ENCODE peak calls at places on chromosome 10, in seven cellular contexts. One of them, this sample, is unnamed.

GRCh38 chr10:10765017-10765416 is 252.7 kb upstream of the CELF2 start:
- DNase-seq in right cardiac atrium: no peak
- DNase-seq in adrenal gland: no peak
- DNase-seq in heart right ventricle: no peak
- DNase-seq in AG10803: no peak
- DNase-seq in tibial nerve: no peak
- DNase-seq in NT2/D1: no peak
- DNase-seq in this sample: no peak

GRCh38 chr10:104486803-104487202 is 133.2 kb downstream of the CFAP58 start:
- DNase-seq in right cardiac atrium: no peak
- DNase-seq in adrenal gland: no peak
- DNase-seq in heart right ventricle: no peak
- DNase-seq in AG10803: no peak
- DNase-seq in tibial nerve: no peak
- DNase-seq in NT2/D1: no peak
- DNase-seq in this sample: no peak

GRCh38 chr10:77020426-77021040 is 617.1 kb downstream of the KCNMA1 start:
- DNase-seq in right cardiac atrium: no peak
- DNase-seq in adrenal gland: no peak
- DNase-seq in heart right ventricle: no peak
- DNase-seq in AG10803: no peak
- DNase-seq in tibial nerve: no peak
- DNase-seq in NT2/D1: no peak
- DNase-seq in this sample: no peak

GRCh38 chr10:32142646-32143045 is 86.4 kb upstream of the KIF5B start:
- DNase-seq in right cardiac atrium: no peak
- DNase-seq in adrenal gland: peak
- DNase-seq in heart right ventricle: no peak
- DNase-seq in AG10803: peak
- DNase-seq in tibial nerve: no peak
- DNase-seq in NT2/D1: no peak
- DNase-seq in this sample: no peak

GRCh38 chr10:120980316-120980975 is 129.3 kb downstream of the WDR11 start:
- DNase-seq in right cardiac atrium: no peak
- DNase-seq in adrenal gland: no peak
- DNase-seq in heart right ventricle: no peak
- DNase-seq in AG10803: no peak
- DNase-seq in tibial nerve: no peak
- DNase-seq in NT2/D1: no peak
- DNase-seq in this sample: peak

GRCh38 chr10:43197834-43198681 is 59.8 kb downstream of the CSGALNACT2 start:
- DNase-seq in right cardiac atrium: no peak
- DNase-seq in adrenal gland: no peak
- DNase-seq in heart right ventricle: peak
- DNase-seq in AG10803: no peak
- DNase-seq in tibial nerve: no peak
- DNase-seq in NT2/D1: no peak
- DNase-seq in this sample: peak

GRCh38 chr10:114632869-114633715 is 25.0 kb downstream of the ABLIM1 start:
- DNase-seq in right cardiac atrium: peak
- DNase-seq in adrenal gland: peak
- DNase-seq in heart right ventricle: peak
- DNase-seq in AG10803: peak
- DNase-seq in tibial nerve: no peak
- DNase-seq in NT2/D1: no peak
- DNase-seq in this sample: peak

GRCh38 chr10:21398549-21399345 is 126.7 kb downstream of the SKIDA1 start:
- DNase-seq in right cardiac atrium: no peak
- DNase-seq in adrenal gland: no peak
- DNase-seq in heart right ventricle: no peak
- DNase-seq in AG10803: peak
- DNase-seq in tibial nerve: no peak
- DNase-seq in NT2/D1: no peak
- DNase-seq in this sample: no peak

GRCh38 chr10:114413398-114413797 is 9.1 kb upstream of the AFAP1L2 start:
- DNase-seq in right cardiac atrium: peak
- DNase-seq in adrenal gland: peak
- DNase-seq in heart right ventricle: peak
- DNase-seq in AG10803: no peak
- DNase-seq in tibial nerve: no peak
- DNase-seq in NT2/D1: no peak
- DNase-seq in this sample: no peak

GRCh38 chr10:79178614-79179403 is 110.0 kb downstream of the ZMIZ1 start:
- DNase-seq in right cardiac atrium: peak
- DNase-seq in adrenal gland: no peak
- DNase-seq in heart right ventricle: peak
- DNase-seq in AG10803: peak
- DNase-seq in tibial nerve: no peak
- DNase-seq in NT2/D1: no peak
- DNase-seq in this sample: peak

GRCh38 chr10:69846252-69847000 is 44.7 kb downstream of the COL13A1 start:
- DNase-seq in right cardiac atrium: no peak
- DNase-seq in adrenal gland: no peak
- DNase-seq in heart right ventricle: no peak
- DNase-seq in AG10803: peak
- DNase-seq in tibial nerve: no peak
- DNase-seq in NT2/D1: no peak
- DNase-seq in this sample: peak

GRCh38 chr10:116634126-116634975 is 13.6 kb downstream of the PNLIPRP2 start:
- DNase-seq in right cardiac atrium: no peak
- DNase-seq in adrenal gland: no peak
- DNase-seq in heart right ventricle: no peak
- DNase-seq in AG10803: no peak
- DNase-seq in tibial nerve: no peak
- DNase-seq in NT2/D1: no peak
- DNase-seq in this sample: no peak

GRCh38 chr10:112721080-112721698 is 228.9 kb upstream of the TCF7L2 start:
- DNase-seq in right cardiac atrium: no peak
- DNase-seq in adrenal gland: peak
- DNase-seq in heart right ventricle: peak
- DNase-seq in AG10803: peak
- DNase-seq in tibial nerve: no peak
- DNase-seq in NT2/D1: no peak
- DNase-seq in this sample: peak

GRCh38 chr10:12264204-12264908 is 68.4 kb downstream of the CDC123 start:
- DNase-seq in right cardiac atrium: peak
- DNase-seq in adrenal gland: peak
- DNase-seq in heart right ventricle: peak
- DNase-seq in AG10803: peak
- DNase-seq in tibial nerve: peak
- DNase-seq in NT2/D1: peak
- DNase-seq in this sample: peak
- H3K4me3 ChIP-seq in right cardiac atrium: peak
- H3K4me3 ChIP-seq in adrenal gland: no peak
- H3K4me3 ChIP-seq in heart right ventricle: peak
- H3K4me3 ChIP-seq in AG10803: peak
- H3K4me3 ChIP-seq in tibial nerve: peak
- H3K4me3 ChIP-seq in NT2/D1: no peak
- H3K4me3 ChIP-seq in this sample: peak

DNA sequence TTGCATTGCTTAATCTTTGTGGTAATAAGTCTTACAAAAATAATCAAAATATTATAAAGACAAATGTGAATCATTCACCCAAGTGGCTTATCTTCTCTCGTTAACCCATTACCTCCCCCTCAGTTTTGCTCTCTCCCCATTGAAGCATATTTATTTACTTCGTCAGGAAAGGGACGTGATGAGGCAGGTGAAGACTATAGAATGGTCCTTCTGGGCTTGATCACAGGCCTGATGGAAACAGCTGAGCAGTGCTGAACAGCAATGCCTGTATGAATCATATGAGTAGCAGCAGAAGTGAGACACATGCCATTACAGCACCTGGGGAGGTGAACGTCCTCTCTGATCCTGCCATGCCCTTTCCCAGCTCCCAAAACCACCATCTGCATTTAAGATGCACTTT is 105.5 kb downstream of the CXCL12 start:
- DNase-seq in right cardiac atrium: no peak
- DNase-seq in adrenal gland: no peak
- DNase-seq in heart right ventricle: no peak
- DNase-seq in AG10803: no peak
- DNase-seq in tibial nerve: no peak
- DNase-seq in NT2/D1: no peak
- DNase-seq in this sample: no peak
- H3K4me3 ChIP-seq in right cardiac atrium: no peak
- H3K4me3 ChIP-seq in adrenal gland: no peak
- H3K4me3 ChIP-seq in heart right ventricle: no peak
- H3K4me3 ChIP-seq in AG10803: no peak
- H3K4me3 ChIP-seq in tibial nerve: no peak
- H3K4me3 ChIP-seq in NT2/D1: no peak
- H3K4me3 ChIP-seq in this sample: no peak

DNA sequence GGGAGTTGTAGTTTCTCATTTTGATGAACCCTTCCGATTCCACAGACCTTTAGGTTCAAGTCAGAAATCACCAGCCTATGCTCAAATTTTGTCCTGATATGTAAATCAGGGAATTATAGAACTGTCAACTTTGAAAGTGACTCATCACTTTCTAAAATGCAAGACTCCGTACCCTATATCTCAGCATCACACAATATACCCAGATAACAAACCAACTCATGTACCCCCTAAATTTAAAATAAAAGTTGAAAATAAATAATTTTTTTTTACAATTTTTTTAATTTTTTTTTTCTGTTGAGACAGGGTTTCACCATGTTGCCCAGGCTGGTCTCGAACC is 393 bp upstream of the ARHGAP19 start:
- DNase-seq in right cardiac atrium: no peak
- DNase-seq in adrenal gland: no peak
- DNase-seq in heart right ventricle: no peak
- DNase-seq in AG10803: no peak
- DNase-seq in tibial nerve: no peak
- DNase-seq in NT2/D1: no peak
- DNase-seq in this sample: no peak
- H3K4me3 ChIP-seq in right cardiac atrium: no peak
- H3K4me3 ChIP-seq in adrenal gland: no peak
- H3K4me3 ChIP-seq in heart right ventricle: no peak
- H3K4me3 ChIP-seq in AG10803: no peak
- H3K4me3 ChIP-seq in tibial nerve: peak
- H3K4me3 ChIP-seq in NT2/D1: no peak
- H3K4me3 ChIP-seq in this sample: no peak

GRCh38 chr10:27741173-27742091 is 4.2 kb downstream of the MKX start:
- DNase-seq in right cardiac atrium: peak
- DNase-seq in adrenal gland: peak
- DNase-seq in heart right ventricle: no peak
- DNase-seq in AG10803: no peak
- DNase-seq in tibial nerve: no peak
- DNase-seq in NT2/D1: no peak
- DNase-seq in this sample: peak

GRCh38 chr10:27744478-27745379 is 890 bp downstream of the MKX start:
- DNase-seq in right cardiac atrium: peak
- DNase-seq in adrenal gland: peak
- DNase-seq in heart right ventricle: no peak
- DNase-seq in AG10803: peak
- DNase-seq in tibial nerve: no peak
- DNase-seq in NT2/D1: no peak
- DNase-seq in this sample: peak

GRCh38 chr10:27743736-27744477 is 1.7 kb downstream of the MKX start:
- DNase-seq in right cardiac atrium: peak
- DNase-seq in adrenal gland: peak
- DNase-seq in heart right ventricle: no peak
- DNase-seq in AG10803: peak
- DNase-seq in tibial nerve: no peak
- DNase-seq in NT2/D1: no peak
- DNase-seq in this sample: no peak

GRCh38 chr10:27742195-27742925 is 3.3 kb downstream of the MKX start:
- DNase-seq in right cardiac atrium: peak
- DNase-seq in adrenal gland: peak
- DNase-seq in heart right ventricle: peak
- DNase-seq in AG10803: peak
- DNase-seq in tibial nerve: peak
- DNase-seq in NT2/D1: no peak
- DNase-seq in this sample: peak

GRCh38 chr10:27742926-27743735 is 2.5 kb downstream of the MKX start:
- DNase-seq in right cardiac atrium: peak
- DNase-seq in adrenal gland: peak
- DNase-seq in heart right ventricle: no peak
- DNase-seq in AG10803: peak
- DNase-seq in tibial nerve: no peak
- DNase-seq in NT2/D1: no peak
- DNase-seq in this sample: peak
- H3K4me3 ChIP-seq in right cardiac atrium: peak
- H3K4me3 ChIP-seq in adrenal gland: no peak
- H3K4me3 ChIP-seq in heart right ventricle: peak
- H3K4me3 ChIP-seq in AG10803: peak
- H3K4me3 ChIP-seq in tibial nerve: peak
- H3K4me3 ChIP-seq in NT2/D1: peak
- H3K4me3 ChIP-seq in this sample: peak

GRCh38 chr10:45339896-45340295 is 24.5 kb upstream of the OR13A1 start:
- DNase-seq in right cardiac atrium: no peak
- DNase-seq in adrenal gland: no peak
- DNase-seq in heart right ventricle: no peak
- DNase-seq in AG10803: no peak
- DNase-seq in tibial nerve: no peak
- DNase-seq in NT2/D1: no peak
- DNase-seq in this sample: no peak
- H3K4me3 ChIP-seq in right cardiac atrium: no peak
- H3K4me3 ChIP-seq in adrenal gland: no peak
- H3K4me3 ChIP-seq in heart right ventricle: no peak
- H3K4me3 ChIP-seq in AG10803: no peak
- H3K4me3 ChIP-seq in tibial nerve: no peak
- H3K4me3 ChIP-seq in NT2/D1: no peak
- H3K4me3 ChIP-seq in this sample: no peak

GRCh38 chr10:124972637-124973036 is 30.7 kb downstream of the ZRANB1 start:
- DNase-seq in right cardiac atrium: no peak
- DNase-seq in adrenal gland: no peak
- DNase-seq in heart right ventricle: no peak
- DNase-seq in AG10803: no peak
- DNase-seq in tibial nerve: no peak
- DNase-seq in NT2/D1: no peak
- DNase-seq in this sample: no peak
- H3K4me3 ChIP-seq in right cardiac atrium: no peak
- H3K4me3 ChIP-seq in adrenal gland: no peak
- H3K4me3 ChIP-seq in heart right ventricle: no peak
- H3K4me3 ChIP-seq in AG10803: no peak
- H3K4me3 ChIP-seq in tibial nerve: no peak
- H3K4me3 ChIP-seq in NT2/D1: no peak
- H3K4me3 ChIP-seq in this sample: no peak

DNA sequence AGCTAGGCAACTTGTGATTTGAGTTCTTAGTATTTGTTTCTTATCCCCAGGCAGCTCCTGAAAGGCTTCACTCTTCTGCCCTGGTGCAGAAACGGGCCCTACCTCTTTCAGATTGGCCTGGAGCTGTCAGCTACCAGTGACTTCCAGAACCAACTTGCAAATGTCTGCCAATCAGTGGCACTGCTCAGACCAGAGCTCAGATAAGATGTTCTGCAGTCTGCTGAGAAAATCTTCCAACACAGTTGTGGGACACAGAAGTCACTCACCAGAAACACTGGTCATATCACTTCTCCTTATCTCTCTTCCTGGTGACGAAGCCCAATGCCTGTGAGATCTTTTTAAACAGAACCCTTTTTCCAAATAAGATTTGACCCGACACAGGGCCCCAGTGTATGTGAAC is 81.9 kb upstream of the DUSP5 start:
- DNase-seq in right cardiac atrium: no peak
- DNase-seq in adrenal gland: no peak
- DNase-seq in heart right ventricle: no peak
- DNase-seq in AG10803: no peak
- DNase-seq in tibial nerve: no peak
- DNase-seq in NT2/D1: no peak
- DNase-seq in this sample: no peak
- H3K4me3 ChIP-seq in right cardiac atrium: no peak
- H3K4me3 ChIP-seq in adrenal gland: no peak
- H3K4me3 ChIP-seq in heart right ventricle: no peak
- H3K4me3 ChIP-seq in AG10803: no peak
- H3K4me3 ChIP-seq in tibial nerve: no peak
- H3K4me3 ChIP-seq in NT2/D1: no peak
- H3K4me3 ChIP-seq in this sample: no peak

This sample was measured in H7.